ENCODE peak calls at places on chromosomes 12 and 14, in ten cellular contexts. One of them, this sample, is unnamed.

GRCh38 chr12:113087193-113087592 is 30.7 kb downstream of the DTX1 start:
- DNase-seq in astrocyte of the spinal cord: no peak
- DNase-seq in psoas muscle: no peak
- DNase-seq in PC-3: no peak
- DNase-seq in stimulated activated naive B cell treated with anti-CD40 and anti-IgM and Interleukin-4, amounts not matched to agents 10 μg/mL and 1 μg/mL and 100 μg/mL, for 72 hours: no peak
- DNase-seq in activated T-cell treated with anti-CD3 and anti-CD28 coated beads, Interleukin-2, amount 50 U/mL, for 4 hours: no peak
- DNase-seq in NCI-H1417: no peak
- DNase-seq in AG04450: no peak
- DNase-seq in frontal cortex: no peak
- DNase-seq in activated T-helper 1 cell treated with anti-CD3 and anti-CD28 coated beads, Interleukin-12 subunit alpha, Interleukin-12 subunit beta, Interleukin-2, Interleukin-4 antibody, amounts not matched to agents 30 ng/mL and 10 ng/mL and 1 ng/mL, durations not matched to agents 14 hours and 24 hours and 36 hours: no peak
- DNase-seq in this sample: no peak

GRCh38 chr12:92416385-92416812 is 270.8 kb upstream of the BTG1 start:
- DNase-seq in astrocyte of the spinal cord: no peak
- DNase-seq in psoas muscle: no peak
- DNase-seq in PC-3: no peak
- DNase-seq in stimulated activated naive B cell treated with anti-CD40 and anti-IgM and Interleukin-4, amounts not matched to agents 10 μg/mL and 1 μg/mL and 100 μg/mL, for 72 hours: no peak
- DNase-seq in activated T-cell treated with anti-CD3 and anti-CD28 coated beads, Interleukin-2, amount 50 U/mL, for 4 hours: no peak
- DNase-seq in NCI-H1417: no peak
- DNase-seq in AG04450: no peak
- DNase-seq in frontal cortex: no peak
- DNase-seq in activated T-helper 1 cell treated with anti-CD3 and anti-CD28 coated beads, Interleukin-12 subunit alpha, Interleukin-12 subunit beta, Interleukin-2, Interleukin-4 antibody, amounts not matched to agents 30 ng/mL and 10 ng/mL and 1 ng/mL, durations not matched to agents 14 hours and 24 hours and 36 hours: no peak
- DNase-seq in this sample: no peak

GRCh38 chr12:90079811-90080210 is 371.2 kb upstream of the ATP2B1 start:
- DNase-seq in astrocyte of the spinal cord: no peak
- DNase-seq in psoas muscle: no peak
- DNase-seq in PC-3: no peak
- DNase-seq in stimulated activated naive B cell treated with anti-CD40 and anti-IgM and Interleukin-4, amounts not matched to agents 10 μg/mL and 1 μg/mL and 100 μg/mL, for 72 hours: no peak
- DNase-seq in activated T-cell treated with anti-CD3 and anti-CD28 coated beads, Interleukin-2, amount 50 U/mL, for 4 hours: no peak
- DNase-seq in NCI-H1417: no peak
- DNase-seq in AG04450: no peak
- DNase-seq in frontal cortex: no peak
- DNase-seq in activated T-helper 1 cell treated with anti-CD3 and anti-CD28 coated beads, Interleukin-12 subunit alpha, Interleukin-12 subunit beta, Interleukin-2, Interleukin-4 antibody, amounts not matched to agents 30 ng/mL and 10 ng/mL and 1 ng/mL, durations not matched to agents 14 hours and 24 hours and 36 hours: no peak
- DNase-seq in this sample: no peak

GRCh38 chr12:45674181-45674580 is 55.3 kb upstream of the ARID2 start:
- DNase-seq in astrocyte of the spinal cord: no peak
- DNase-seq in psoas muscle: no peak
- DNase-seq in PC-3: no peak
- DNase-seq in stimulated activated naive B cell treated with anti-CD40 and anti-IgM and Interleukin-4, amounts not matched to agents 10 μg/mL and 1 μg/mL and 100 μg/mL, for 72 hours: no peak
- DNase-seq in activated T-cell treated with anti-CD3 and anti-CD28 coated beads, Interleukin-2, amount 50 U/mL, for 4 hours: no peak
- DNase-seq in NCI-H1417: no peak
- DNase-seq in AG04450: no peak
- DNase-seq in frontal cortex: no peak
- DNase-seq in activated T-helper 1 cell treated with anti-CD3 and anti-CD28 coated beads, Interleukin-12 subunit alpha, Interleukin-12 subunit beta, Interleukin-2, Interleukin-4 antibody, amounts not matched to agents 30 ng/mL and 10 ng/mL and 1 ng/mL, durations not matched to agents 14 hours and 24 hours and 36 hours: no peak
- DNase-seq in this sample: no peak

GRCh38 chr14:94850332-94851211 is 80.7 kb upstream of the GSC start:
- DNase-seq in astrocyte of the spinal cord: no peak
- DNase-seq in psoas muscle: no peak
- DNase-seq in PC-3: no peak
- DNase-seq in stimulated activated naive B cell treated with anti-CD40 and anti-IgM and Interleukin-4, amounts not matched to agents 10 μg/mL and 1 μg/mL and 100 μg/mL, for 72 hours: no peak
- DNase-seq in activated T-cell treated with anti-CD3 and anti-CD28 coated beads, Interleukin-2, amount 50 U/mL, for 4 hours: no peak
- DNase-seq in NCI-H1417: no peak
- DNase-seq in AG04450: no peak
- DNase-seq in frontal cortex: no peak
- DNase-seq in activated T-helper 1 cell treated with anti-CD3 and anti-CD28 coated beads, Interleukin-12 subunit alpha, Interleukin-12 subunit beta, Interleukin-2, Interleukin-4 antibody, amounts not matched to agents 30 ng/mL and 10 ng/mL and 1 ng/mL, durations not matched to agents 14 hours and 24 hours and 36 hours: no peak
- DNase-seq in this sample: no peak

GRCh38 chr14:63713765-63714164 is 14.1 kb downstream of the SGPP1 start:
- DNase-seq in astrocyte of the spinal cord: peak
- DNase-seq in psoas muscle: no peak
- DNase-seq in PC-3: peak
- DNase-seq in stimulated activated naive B cell treated with anti-CD40 and anti-IgM and Interleukin-4, amounts not matched to agents 10 μg/mL and 1 μg/mL and 100 μg/mL, for 72 hours: no peak
- DNase-seq in activated T-cell treated with anti-CD3 and anti-CD28 coated beads, Interleukin-2, amount 50 U/mL, for 4 hours: no peak
- DNase-seq in NCI-H1417: no peak
- DNase-seq in AG04450: no peak
- DNase-seq in frontal cortex: no peak
- DNase-seq in activated T-helper 1 cell treated with anti-CD3 and anti-CD28 coated beads, Interleukin-12 subunit alpha, Interleukin-12 subunit beta, Interleukin-2, Interleukin-4 antibody, amounts not matched to agents 30 ng/mL and 10 ng/mL and 1 ng/mL, durations not matched to agents 14 hours and 24 hours and 36 hours: no peak
- DNase-seq in this sample: no peak

GRCh38 chr12:99453831-99454538 is 193.6 kb upstream of the GARIN6 start:
- DNase-seq in astrocyte of the spinal cord: peak
- DNase-seq in psoas muscle: no peak
- DNase-seq in PC-3: no peak
- DNase-seq in stimulated activated naive B cell treated with anti-CD40 and anti-IgM and Interleukin-4, amounts not matched to agents 10 μg/mL and 1 μg/mL and 100 μg/mL, for 72 hours: no peak
- DNase-seq in activated T-cell treated with anti-CD3 and anti-CD28 coated beads, Interleukin-2, amount 50 U/mL, for 4 hours: no peak
- DNase-seq in NCI-H1417: no peak
- DNase-seq in AG04450: no peak
- DNase-seq in frontal cortex: no peak
- DNase-seq in activated T-helper 1 cell treated with anti-CD3 and anti-CD28 coated beads, Interleukin-12 subunit alpha, Interleukin-12 subunit beta, Interleukin-2, Interleukin-4 antibody, amounts not matched to agents 30 ng/mL and 10 ng/mL and 1 ng/mL, durations not matched to agents 14 hours and 24 hours and 36 hours: no peak
- DNase-seq in this sample: no peak

GRCh38 chr14:35374273-35374681 is 30.3 kb downstream of the NFKBIA start:
- DNase-seq in astrocyte of the spinal cord: peak
- DNase-seq in psoas muscle: peak
- DNase-seq in PC-3: peak
- DNase-seq in stimulated activated naive B cell treated with anti-CD40 and anti-IgM and Interleukin-4, amounts not matched to agents 10 μg/mL and 1 μg/mL and 100 μg/mL, for 72 hours: no peak
- DNase-seq in activated T-cell treated with anti-CD3 and anti-CD28 coated beads, Interleukin-2, amount 50 U/mL, for 4 hours: no peak
- DNase-seq in NCI-H1417: no peak
- DNase-seq in AG04450: peak
- DNase-seq in frontal cortex: no peak
- DNase-seq in activated T-helper 1 cell treated with anti-CD3 and anti-CD28 coated beads, Interleukin-12 subunit alpha, Interleukin-12 subunit beta, Interleukin-2, Interleukin-4 antibody, amounts not matched to agents 30 ng/mL and 10 ng/mL and 1 ng/mL, durations not matched to agents 14 hours and 24 hours and 36 hours: no peak
- DNase-seq in this sample: no peak

GRCh38 chr14:73685328-73685727 is 28.9 kb downstream of the PNMA1 start:
- DNase-seq in astrocyte of the spinal cord: no peak
- DNase-seq in psoas muscle: no peak
- DNase-seq in PC-3: no peak
- DNase-seq in stimulated activated naive B cell treated with anti-CD40 and anti-IgM and Interleukin-4, amounts not matched to agents 10 μg/mL and 1 μg/mL and 100 μg/mL, for 72 hours: no peak
- DNase-seq in activated T-cell treated with anti-CD3 and anti-CD28 coated beads, Interleukin-2, amount 50 U/mL, for 4 hours: no peak
- DNase-seq in NCI-H1417: no peak
- DNase-seq in AG04450: no peak
- DNase-seq in frontal cortex: no peak
- DNase-seq in activated T-helper 1 cell treated with anti-CD3 and anti-CD28 coated beads, Interleukin-12 subunit alpha, Interleukin-12 subunit beta, Interleukin-2, Interleukin-4 antibody, amounts not matched to agents 30 ng/mL and 10 ng/mL and 1 ng/mL, durations not matched to agents 14 hours and 24 hours and 36 hours: no peak
- DNase-seq in this sample: no peak

GRCh38 chr14:102840115-102840514 is 62.9 kb downstream of the TRAF3 start:
- DNase-seq in astrocyte of the spinal cord: no peak
- DNase-seq in psoas muscle: no peak
- DNase-seq in PC-3: no peak
- DNase-seq in stimulated activated naive B cell treated with anti-CD40 and anti-IgM and Interleukin-4, amounts not matched to agents 10 μg/mL and 1 μg/mL and 100 μg/mL, for 72 hours: no peak
- DNase-seq in activated T-cell treated with anti-CD3 and anti-CD28 coated beads, Interleukin-2, amount 50 U/mL, for 4 hours: no peak
- DNase-seq in NCI-H1417: no peak
- DNase-seq in AG04450: no peak
- DNase-seq in frontal cortex: no peak
- DNase-seq in activated T-helper 1 cell treated with anti-CD3 and anti-CD28 coated beads, Interleukin-12 subunit alpha, Interleukin-12 subunit beta, Interleukin-2, Interleukin-4 antibody, amounts not matched to agents 30 ng/mL and 10 ng/mL and 1 ng/mL, durations not matched to agents 14 hours and 24 hours and 36 hours: no peak
- DNase-seq in this sample: no peak

GRCh38 chr12:127383281-127383680 is 883.7 kb upstream of the TMEM132C start:
- DNase-seq in astrocyte of the spinal cord: peak
- DNase-seq in psoas muscle: no peak
- DNase-seq in PC-3: peak
- DNase-seq in stimulated activated naive B cell treated with anti-CD40 and anti-IgM and Interleukin-4, amounts not matched to agents 10 μg/mL and 1 μg/mL and 100 μg/mL, for 72 hours: no peak
- DNase-seq in activated T-cell treated with anti-CD3 and anti-CD28 coated beads, Interleukin-2, amount 50 U/mL, for 4 hours: no peak
- DNase-seq in NCI-H1417: no peak
- DNase-seq in AG04450: no peak
- DNase-seq in frontal cortex: no peak
- DNase-seq in activated T-helper 1 cell treated with anti-CD3 and anti-CD28 coated beads, Interleukin-12 subunit alpha, Interleukin-12 subunit beta, Interleukin-2, Interleukin-4 antibody, amounts not matched to agents 30 ng/mL and 10 ng/mL and 1 ng/mL, durations not matched to agents 14 hours and 24 hours and 36 hours: no peak
- DNase-seq in this sample: no peak

GRCh38 chr12:25690996-25691864 is 138.1 kb upstream of the LMNTD1 start:
- DNase-seq in astrocyte of the spinal cord: no peak
- DNase-seq in psoas muscle: no peak
- DNase-seq in PC-3: no peak
- DNase-seq in stimulated activated naive B cell treated with anti-CD40 and anti-IgM and Interleukin-4, amounts not matched to agents 10 μg/mL and 1 μg/mL and 100 μg/mL, for 72 hours: no peak
- DNase-seq in activated T-cell treated with anti-CD3 and anti-CD28 coated beads, Interleukin-2, amount 50 U/mL, for 4 hours: no peak
- DNase-seq in NCI-H1417: no peak
- DNase-seq in AG04450: no peak
- DNase-seq in frontal cortex: no peak
- DNase-seq in activated T-helper 1 cell treated with anti-CD3 and anti-CD28 coated beads, Interleukin-12 subunit alpha, Interleukin-12 subunit beta, Interleukin-2, Interleukin-4 antibody, amounts not matched to agents 30 ng/mL and 10 ng/mL and 1 ng/mL, durations not matched to agents 14 hours and 24 hours and 36 hours: no peak
- DNase-seq in this sample: no peak

GRCh38 chr12:108066583-108067234 is 62.4 kb upstream of the WSCD2 start:
- DNase-seq in astrocyte of the spinal cord: no peak
- DNase-seq in psoas muscle: no peak
- DNase-seq in PC-3: no peak
- DNase-seq in stimulated activated naive B cell treated with anti-CD40 and anti-IgM and Interleukin-4, amounts not matched to agents 10 μg/mL and 1 μg/mL and 100 μg/mL, for 72 hours: no peak
- DNase-seq in activated T-cell treated with anti-CD3 and anti-CD28 coated beads, Interleukin-2, amount 50 U/mL, for 4 hours: no peak
- DNase-seq in NCI-H1417: peak
- DNase-seq in AG04450: no peak
- DNase-seq in frontal cortex: no peak
- DNase-seq in activated T-helper 1 cell treated with anti-CD3 and anti-CD28 coated beads, Interleukin-12 subunit alpha, Interleukin-12 subunit beta, Interleukin-2, Interleukin-4 antibody, amounts not matched to agents 30 ng/mL and 10 ng/mL and 1 ng/mL, durations not matched to agents 14 hours and 24 hours and 36 hours: no peak
- DNase-seq in this sample: no peak

GRCh38 chr12:115212356-115212755 is 528.4 kb upstream of the TBX3 start:
- DNase-seq in astrocyte of the spinal cord: no peak
- DNase-seq in psoas muscle: no peak
- DNase-seq in PC-3: no peak
- DNase-seq in stimulated activated naive B cell treated with anti-CD40 and anti-IgM and Interleukin-4, amounts not matched to agents 10 μg/mL and 1 μg/mL and 100 μg/mL, for 72 hours: no peak
- DNase-seq in activated T-cell treated with anti-CD3 and anti-CD28 coated beads, Interleukin-2, amount 50 U/mL, for 4 hours: no peak
- DNase-seq in NCI-H1417: no peak
- DNase-seq in AG04450: no peak
- DNase-seq in frontal cortex: no peak
- DNase-seq in activated T-helper 1 cell treated with anti-CD3 and anti-CD28 coated beads, Interleukin-12 subunit alpha, Interleukin-12 subunit beta, Interleukin-2, Interleukin-4 antibody, amounts not matched to agents 30 ng/mL and 10 ng/mL and 1 ng/mL, durations not matched to agents 14 hours and 24 hours and 36 hours: no peak
- DNase-seq in this sample: no peak

GRCh38 chr12:115736360-115736759 is 541.1 kb downstream of the MED13L start:
- DNase-seq in astrocyte of the spinal cord: no peak
- DNase-seq in psoas muscle: no peak
- DNase-seq in PC-3: no peak
- DNase-seq in stimulated activated naive B cell treated with anti-CD40 and anti-IgM and Interleukin-4, amounts not matched to agents 10 μg/mL and 1 μg/mL and 100 μg/mL, for 72 hours: no peak
- DNase-seq in activated T-cell treated with anti-CD3 and anti-CD28 coated beads, Interleukin-2, amount 50 U/mL, for 4 hours: no peak
- DNase-seq in NCI-H1417: no peak
- DNase-seq in AG04450: no peak
- DNase-seq in frontal cortex: no peak
- DNase-seq in activated T-helper 1 cell treated with anti-CD3 and anti-CD28 coated beads, Interleukin-12 subunit alpha, Interleukin-12 subunit beta, Interleukin-2, Interleukin-4 antibody, amounts not matched to agents 30 ng/mL and 10 ng/mL and 1 ng/mL, durations not matched to agents 14 hours and 24 hours and 36 hours: no peak
- DNase-seq in this sample: no peak

GRCh38 chr12:4829161-4829792 is 80.4 kb upstream of the KCNA1 start:
- DNase-seq in astrocyte of the spinal cord: no peak
- DNase-seq in psoas muscle: no peak
- DNase-seq in PC-3: no peak
- DNase-seq in stimulated activated naive B cell treated with anti-CD40 and anti-IgM and Interleukin-4, amounts not matched to agents 10 μg/mL and 1 μg/mL and 100 μg/mL, for 72 hours: peak
- DNase-seq in activated T-cell treated with anti-CD3 and anti-CD28 coated beads, Interleukin-2, amount 50 U/mL, for 4 hours: no peak
- DNase-seq in NCI-H1417: no peak
- DNase-seq in AG04450: no peak
- DNase-seq in frontal cortex: no peak
- DNase-seq in activated T-helper 1 cell treated with anti-CD3 and anti-CD28 coated beads, Interleukin-12 subunit alpha, Interleukin-12 subunit beta, Interleukin-2, Interleukin-4 antibody, amounts not matched to agents 30 ng/mL and 10 ng/mL and 1 ng/mL, durations not matched to agents 14 hours and 24 hours and 36 hours: no peak
- DNase-seq in this sample: no peak

GRCh38 chr14:64628940-64629403 is 75.3 kb upstream of the PLEKHG3 start:
- DNase-seq in astrocyte of the spinal cord: peak
- DNase-seq in psoas muscle: no peak
- DNase-seq in PC-3: peak
- DNase-seq in stimulated activated naive B cell treated with anti-CD40 and anti-IgM and Interleukin-4, amounts not matched to agents 10 μg/mL and 1 μg/mL and 100 μg/mL, for 72 hours: no peak
- DNase-seq in activated T-cell treated with anti-CD3 and anti-CD28 coated beads, Interleukin-2, amount 50 U/mL, for 4 hours: no peak
- DNase-seq in NCI-H1417: no peak
- DNase-seq in AG04450: peak
- DNase-seq in frontal cortex: peak
- DNase-seq in activated T-helper 1 cell treated with anti-CD3 and anti-CD28 coated beads, Interleukin-12 subunit alpha, Interleukin-12 subunit beta, Interleukin-2, Interleukin-4 antibody, amounts not matched to agents 30 ng/mL and 10 ng/mL and 1 ng/mL, durations not matched to agents 14 hours and 24 hours and 36 hours: no peak
- DNase-seq in this sample: no peak

GRCh38 chr14:32757568-32757967 is 181.1 kb upstream of the NPAS3 start:
- DNase-seq in astrocyte of the spinal cord: no peak
- DNase-seq in psoas muscle: no peak
- DNase-seq in PC-3: no peak
- DNase-seq in stimulated activated naive B cell treated with anti-CD40 and anti-IgM and Interleukin-4, amounts not matched to agents 10 μg/mL and 1 μg/mL and 100 μg/mL, for 72 hours: no peak
- DNase-seq in activated T-cell treated with anti-CD3 and anti-CD28 coated beads, Interleukin-2, amount 50 U/mL, for 4 hours: no peak
- DNase-seq in NCI-H1417: no peak
- DNase-seq in AG04450: no peak
- DNase-seq in frontal cortex: no peak
- DNase-seq in activated T-helper 1 cell treated with anti-CD3 and anti-CD28 coated beads, Interleukin-12 subunit alpha, Interleukin-12 subunit beta, Interleukin-2, Interleukin-4 antibody, amounts not matched to agents 30 ng/mL and 10 ng/mL and 1 ng/mL, durations not matched to agents 14 hours and 24 hours and 36 hours: no peak
- DNase-seq in this sample: no peak

GRCh38 chr14:20515846-20516245 is 10.5 kb downstream of the RNASE10 start:
- DNase-seq in astrocyte of the spinal cord: no peak
- DNase-seq in psoas muscle: no peak
- DNase-seq in PC-3: no peak
- DNase-seq in stimulated activated naive B cell treated with anti-CD40 and anti-IgM and Interleukin-4, amounts not matched to agents 10 μg/mL and 1 μg/mL and 100 μg/mL, for 72 hours: no peak
- DNase-seq in activated T-cell treated with anti-CD3 and anti-CD28 coated beads, Interleukin-2, amount 50 U/mL, for 4 hours: no peak
- DNase-seq in NCI-H1417: no peak
- DNase-seq in AG04450: no peak
- DNase-seq in frontal cortex: no peak
- DNase-seq in activated T-helper 1 cell treated with anti-CD3 and anti-CD28 coated beads, Interleukin-12 subunit alpha, Interleukin-12 subunit beta, Interleukin-2, Interleukin-4 antibody, amounts not matched to agents 30 ng/mL and 10 ng/mL and 1 ng/mL, durations not matched to agents 14 hours and 24 hours and 36 hours: no peak
- DNase-seq in this sample: no peak

GRCh38 chr12:100476013-100476751 is 2.5 kb downstream of the NR1H4 start:
- DNase-seq in astrocyte of the spinal cord: no peak
- DNase-seq in psoas muscle: no peak
- DNase-seq in PC-3: no peak
- DNase-seq in stimulated activated naive B cell treated with anti-CD40 and anti-IgM and Interleukin-4, amounts not matched to agents 10 μg/mL and 1 μg/mL and 100 μg/mL, for 72 hours: no peak
- DNase-seq in activated T-cell treated with anti-CD3 and anti-CD28 coated beads, Interleukin-2, amount 50 U/mL, for 4 hours: no peak
- DNase-seq in NCI-H1417: no peak
- DNase-seq in AG04450: no peak
- DNase-seq in frontal cortex: no peak
- DNase-seq in activated T-helper 1 cell treated with anti-CD3 and anti-CD28 coated beads, Interleukin-12 subunit alpha, Interleukin-12 subunit beta, Interleukin-2, Interleukin-4 antibody, amounts not matched to agents 30 ng/mL and 10 ng/mL and 1 ng/mL, durations not matched to agents 14 hours and 24 hours and 36 hours: no peak
- DNase-seq in this sample: no peak

GRCh38 chr12:124621296-124621660 is 53.9 kb upstream of the NCOR2 start:
- DNase-seq in astrocyte of the spinal cord: peak
- DNase-seq in psoas muscle: peak
- DNase-seq in PC-3: no peak
- DNase-seq in stimulated activated naive B cell treated with anti-CD40 and anti-IgM and Interleukin-4, amounts not matched to agents 10 μg/mL and 1 μg/mL and 100 μg/mL, for 72 hours: no peak
- DNase-seq in activated T-cell treated with anti-CD3 and anti-CD28 coated beads, Interleukin-2, amount 50 U/mL, for 4 hours: no peak
- DNase-seq in NCI-H1417: no peak
- DNase-seq in AG04450: no peak
- DNase-seq in frontal cortex: no peak
- DNase-seq in activated T-helper 1 cell treated with anti-CD3 and anti-CD28 coated beads, Interleukin-12 subunit alpha, Interleukin-12 subunit beta, Interleukin-2, Interleukin-4 antibody, amounts not matched to agents 30 ng/mL and 10 ng/mL and 1 ng/mL, durations not matched to agents 14 hours and 24 hours and 36 hours: no peak
- DNase-seq in this sample: peak

GRCh38 chr12:126811401-126811800 is 1455.6 kb upstream of the TMEM132C start:
- DNase-seq in astrocyte of the spinal cord: no peak
- DNase-seq in psoas muscle: no peak
- DNase-seq in PC-3: no peak
- DNase-seq in stimulated activated naive B cell treated with anti-CD40 and anti-IgM and Interleukin-4, amounts not matched to agents 10 μg/mL and 1 μg/mL and 100 μg/mL, for 72 hours: no peak
- DNase-seq in activated T-cell treated with anti-CD3 and anti-CD28 coated beads, Interleukin-2, amount 50 U/mL, for 4 hours: no peak
- DNase-seq in NCI-H1417: no peak
- DNase-seq in AG04450: no peak
- DNase-seq in frontal cortex: no peak
- DNase-seq in activated T-helper 1 cell treated with anti-CD3 and anti-CD28 coated beads, Interleukin-12 subunit alpha, Interleukin-12 subunit beta, Interleukin-2, Interleukin-4 antibody, amounts not matched to agents 30 ng/mL and 10 ng/mL and 1 ng/mL, durations not matched to agents 14 hours and 24 hours and 36 hours: no peak
- DNase-seq in this sample: no peak

GRCh38 chr14:91899213-91899612 is 31.9 kb upstream of the TC2N start:
- DNase-seq in astrocyte of the spinal cord: no peak
- DNase-seq in psoas muscle: no peak
- DNase-seq in PC-3: peak
- DNase-seq in stimulated activated naive B cell treated with anti-CD40 and anti-IgM and Interleukin-4, amounts not matched to agents 10 μg/mL and 1 μg/mL and 100 μg/mL, for 72 hours: no peak
- DNase-seq in activated T-cell treated with anti-CD3 and anti-CD28 coated beads, Interleukin-2, amount 50 U/mL, for 4 hours: no peak
- DNase-seq in NCI-H1417: peak
- DNase-seq in AG04450: no peak
- DNase-seq in frontal cortex: no peak
- DNase-seq in activated T-helper 1 cell treated with anti-CD3 and anti-CD28 coated beads, Interleukin-12 subunit alpha, Interleukin-12 subunit beta, Interleukin-2, Interleukin-4 antibody, amounts not matched to agents 30 ng/mL and 10 ng/mL and 1 ng/mL, durations not matched to agents 14 hours and 24 hours and 36 hours: no peak
- DNase-seq in this sample: no peak

GRCh38 chr12:4496145-4496838 is 42.4 kb upstream of the RAD51AP1 start:
- DNase-seq in astrocyte of the spinal cord: no peak
- DNase-seq in psoas muscle: no peak
- DNase-seq in PC-3: no peak
- DNase-seq in stimulated activated naive B cell treated with anti-CD40 and anti-IgM and Interleukin-4, amounts not matched to agents 10 μg/mL and 1 μg/mL and 100 μg/mL, for 72 hours: no peak
- DNase-seq in activated T-cell treated with anti-CD3 and anti-CD28 coated beads, Interleukin-2, amount 50 U/mL, for 4 hours: no peak
- DNase-seq in NCI-H1417: no peak
- DNase-seq in AG04450: no peak
- DNase-seq in frontal cortex: no peak
- DNase-seq in activated T-helper 1 cell treated with anti-CD3 and anti-CD28 coated beads, Interleukin-12 subunit alpha, Interleukin-12 subunit beta, Interleukin-2, Interleukin-4 antibody, amounts not matched to agents 30 ng/mL and 10 ng/mL and 1 ng/mL, durations not matched to agents 14 hours and 24 hours and 36 hours: no peak
- DNase-seq in this sample: no peak